ENCODE peak calls at places on chromosome 21, in eight cellular contexts. One of them, this sample, is unnamed.

GRCh38 chr21:15732290-15732995 is 2.7 kb downstream of the USP25 start:
- DNase-seq in GM12878: peak; percentile 57
- DNase-seq in mammary epithelial cell: peak; percentile 40
- DNase-seq in brain microvascular endothelial cell: no peak
- DNase-seq in SJCRH30: no peak
- DNase-seq in prostate gland: no peak
- DNase-seq in left ventricle myocardium inferior: no peak
- DNase-seq in CD8-positive, alpha-beta T cell: peak; percentile 9
- DNase-seq in this sample: peak; percentile 90

GRCh38 chr21:39885119-39885848 is 18.0 kb downstream of the PCP4 start:
- DNase-seq in CD8-positive, alpha-beta T cell: no peak
- DNase-seq in brain microvascular endothelial cell: no peak
- DNase-seq in GM12878: no peak
- DNase-seq in SJCRH30: peak; percentile 97
- DNase-seq in mammary epithelial cell: no peak
- DNase-seq in prostate gland: no peak
- DNase-seq in left ventricle myocardium inferior: peak; percentile 45
- DNase-seq in this sample: no peak

GRCh38 chr21:46116189-46116845 is 18.4 kb downstream of the COL6A2 start:
- DNase-seq in SJCRH30: peak; percentile 1
- DNase-seq in CD8-positive, alpha-beta T cell: no peak
- DNase-seq in left ventricle myocardium inferior: peak; percentile 8
- DNase-seq in GM12878: no peak
- DNase-seq in brain microvascular endothelial cell: no peak
- DNase-seq in prostate gland: no peak
- DNase-seq in mammary epithelial cell: no peak
- DNase-seq in this sample: no peak

GRCh38 chr21:33362044-33362555 is 37.3 kb downstream of the IFNAR1 start:
- DNase-seq in mammary epithelial cell: no peak
- DNase-seq in CD8-positive, alpha-beta T cell: peak; percentile 68
- DNase-seq in prostate gland: peak; percentile 44
- DNase-seq in GM12878: no peak
- DNase-seq in brain microvascular endothelial cell: no peak
- DNase-seq in left ventricle myocardium inferior: no peak
- DNase-seq in SJCRH30: no peak
- DNase-seq in this sample: peak; percentile 58

GRCh38 chr21:29105218-29105617 is 25.2 kb upstream of the MAP3K7CL start:
- DNase-seq in CD8-positive, alpha-beta T cell: no peak
- DNase-seq in left ventricle myocardium inferior: no peak
- DNase-seq in brain microvascular endothelial cell: peak; percentile 64
- DNase-seq in GM12878: no peak
- DNase-seq in SJCRH30: no peak
- DNase-seq in prostate gland: no peak
- DNase-seq in mammary epithelial cell: peak; percentile 80
- DNase-seq in this sample: peak; percentile 97

GRCh38 chr21:28959367-28960099 is 33.1 kb downstream of the LTN1 start:
- DNase-seq in prostate gland: no peak
- DNase-seq in GM12878: no peak
- DNase-seq in mammary epithelial cell: peak; percentile 39
- DNase-seq in SJCRH30: no peak
- DNase-seq in brain microvascular endothelial cell: peak; percentile 68
- DNase-seq in left ventricle myocardium inferior: no peak
- DNase-seq in CD8-positive, alpha-beta T cell: no peak
- DNase-seq in this sample: no peak

GRCh38 chr21:38794978-38795377 is 10.8 kb upstream of the ETS2 start:
- DNase-seq in mammary epithelial cell: no peak
- DNase-seq in GM12878: no peak
- DNase-seq in brain microvascular endothelial cell: no peak
- DNase-seq in prostate gland: no peak
- DNase-seq in CD8-positive, alpha-beta T cell: no peak
- DNase-seq in SJCRH30: no peak
- DNase-seq in left ventricle myocardium inferior: no peak
- DNase-seq in this sample: peak; percentile 54

GRCh38 chr21:20313013-20313412 is 685.2 kb upstream of the NCAM2 start:
- DNase-seq in mammary epithelial cell: no peak
- DNase-seq in left ventricle myocardium inferior: no peak
- DNase-seq in CD8-positive, alpha-beta T cell: no peak
- DNase-seq in GM12878: no peak
- DNase-seq in brain microvascular endothelial cell: no peak
- DNase-seq in prostate gland: no peak
- DNase-seq in SJCRH30: no peak
- DNase-seq in this sample: no peak

GRCh38 chr21:41147096-41147978 is 20.6 kb upstream of the BACE2 start:
- DNase-seq in prostate gland: no peak
- DNase-seq in CD8-positive, alpha-beta T cell: no peak
- DNase-seq in GM12878: no peak
- DNase-seq in brain microvascular endothelial cell: no peak
- DNase-seq in mammary epithelial cell: no peak
- DNase-seq in left ventricle myocardium inferior: no peak
- DNase-seq in SJCRH30: no peak
- DNase-seq in this sample: no peak

GRCh38 chr21:34695434-34695833 is 26.6 kb downstream of the CLIC6 start:
- DNase-seq in SJCRH30: no peak
- DNase-seq in mammary epithelial cell: no peak
- DNase-seq in left ventricle myocardium inferior: no peak
- DNase-seq in brain microvascular endothelial cell: no peak
- DNase-seq in CD8-positive, alpha-beta T cell: no peak
- DNase-seq in prostate gland: no peak
- DNase-seq in GM12878: peak; percentile 75
- DNase-seq in this sample: no peak

GRCh38 chr21:43921602-43921978 is 56.6 kb downstream of the AGPAT3 start:
- DNase-seq in brain microvascular endothelial cell: no peak
- DNase-seq in CD8-positive, alpha-beta T cell: peak; percentile 56
- DNase-seq in prostate gland: no peak
- DNase-seq in SJCRH30: no peak
- DNase-seq in GM12878: peak; percentile 39
- DNase-seq in mammary epithelial cell: no peak
- DNase-seq in left ventricle myocardium inferior: peak; percentile 9
- DNase-seq in this sample: no peak

GRCh38 chr21:40717008-40717407 is 129.9 kb downstream of the DSCAM start:
- DNase-seq in brain microvascular endothelial cell: no peak
- DNase-seq in mammary epithelial cell: peak; percentile 15
- DNase-seq in GM12878: no peak
- DNase-seq in prostate gland: no peak
- DNase-seq in SJCRH30: no peak
- DNase-seq in left ventricle myocardium inferior: no peak
- DNase-seq in CD8-positive, alpha-beta T cell: no peak
- DNase-seq in this sample: peak; percentile 49

GRCh38 chr21:34613679-34614442 is 1.1 kb downstream of the RCAN1 start:
- DNase-seq in GM12878: no peak
- DNase-seq in SJCRH30: no peak
- DNase-seq in brain microvascular endothelial cell: no peak
- DNase-seq in left ventricle myocardium inferior: no peak
- DNase-seq in prostate gland: peak; percentile 7
- DNase-seq in CD8-positive, alpha-beta T cell: no peak
- DNase-seq in mammary epithelial cell: peak; percentile 4
- DNase-seq in this sample: no peak

GRCh38 chr21:16587141-16587570 is 857.4 kb downstream of the USP25 start:
- DNase-seq in SJCRH30: no peak
- DNase-seq in brain microvascular endothelial cell: peak; percentile 77
- DNase-seq in GM12878: no peak
- DNase-seq in CD8-positive, alpha-beta T cell: no peak
- DNase-seq in prostate gland: peak; percentile 84
- DNase-seq in left ventricle myocardium inferior: peak; percentile 53
- DNase-seq in mammary epithelial cell: peak; percentile 84
- DNase-seq in this sample: no peak

GRCh38 chr21:46160563-46161179 is 5.3 kb upstream of the FTCD start:
- DNase-seq in mammary epithelial cell: no peak
- DNase-seq in prostate gland: no peak
- DNase-seq in brain microvascular endothelial cell: no peak
- DNase-seq in CD8-positive, alpha-beta T cell: no peak
- DNase-seq in SJCRH30: no peak
- DNase-seq in left ventricle myocardium inferior: no peak
- DNase-seq in GM12878: no peak
- DNase-seq in this sample: no peak

GRCh38 chr21:34131586-34131985 is 58.2 kb downstream of the MRPS6 start:
- DNase-seq in brain microvascular endothelial cell: no peak
- DNase-seq in prostate gland: no peak
- DNase-seq in CD8-positive, alpha-beta T cell: no peak
- DNase-seq in GM12878: no peak
- DNase-seq in left ventricle myocardium inferior: no peak
- DNase-seq in mammary epithelial cell: no peak
- DNase-seq in SJCRH30: no peak
- DNase-seq in this sample: no peak

GRCh38 chr21:28971171-28971570 is 21.5 kb downstream of the LTN1 start:
- DNase-seq in left ventricle myocardium inferior: no peak
- DNase-seq in GM12878: no peak
- DNase-seq in SJCRH30: no peak
- DNase-seq in mammary epithelial cell: no peak
- DNase-seq in CD8-positive, alpha-beta T cell: no peak
- DNase-seq in prostate gland: no peak
- DNase-seq in brain microvascular endothelial cell: no peak
- DNase-seq in this sample: no peak

GRCh38 chr21:46092811-46093667 is 4.9 kb upstream of the COL6A2 start:
- DNase-seq in SJCRH30: no peak
- DNase-seq in prostate gland: no peak
- DNase-seq in mammary epithelial cell: no peak
- DNase-seq in brain microvascular endothelial cell: no peak
- DNase-seq in left ventricle myocardium inferior: no peak
- DNase-seq in CD8-positive, alpha-beta T cell: no peak
- DNase-seq in GM12878: no peak
- DNase-seq in this sample: no peak

GRCh38 chr21:21385404-21385803 is 387.2 kb downstream of the NCAM2 start:
- DNase-seq in left ventricle myocardium inferior: no peak
- DNase-seq in prostate gland: no peak
- DNase-seq in mammary epithelial cell: no peak
- DNase-seq in CD8-positive, alpha-beta T cell: no peak
- DNase-seq in brain microvascular endothelial cell: no peak
- DNase-seq in SJCRH30: no peak
- DNase-seq in GM12878: no peak
- DNase-seq in this sample: no peak

GRCh38 chr21:15706686-15707085 is 23.1 kb upstream of the USP25 start:
- DNase-seq in prostate gland: peak; percentile 50
- DNase-seq in CD8-positive, alpha-beta T cell: no peak
- DNase-seq in brain microvascular endothelial cell: peak; percentile 94
- DNase-seq in left ventricle myocardium inferior: no peak
- DNase-seq in mammary epithelial cell: peak; percentile 93
- DNase-seq in GM12878: no peak
- DNase-seq in SJCRH30: no peak
- DNase-seq in this sample: peak; percentile 74

GRCh38 chr21:27300770-27301169 is 333.9 kb upstream of the ADAMTS5 start:
- DNase-seq in brain microvascular endothelial cell: no peak
- DNase-seq in GM12878: no peak
- DNase-seq in SJCRH30: no peak
- DNase-seq in mammary epithelial cell: no peak
- DNase-seq in prostate gland: no peak
- DNase-seq in left ventricle myocardium inferior: no peak
- DNase-seq in CD8-positive, alpha-beta T cell: no peak
- DNase-seq in this sample: no peak
- H3K27ac ChIP-seq in brain microvascular endothelial cell: no peak overlapping the region
- H3K27ac ChIP-seq in GM12878: no peak overlapping the region
- H3K27ac ChIP-seq in SJCRH30: no peak overlapping the region
- H3K27ac ChIP-seq in mammary epithelial cell: no peak overlapping the region
- H3K27ac ChIP-seq in prostate gland: no peak overlapping the region
- H3K27ac ChIP-seq in left ventricle myocardium inferior: no peak overlapping the region
- H3K27ac ChIP-seq in CD8-positive, alpha-beta T cell: no peak overlapping the region
- H3K27ac ChIP-seq in this sample: no peak overlapping the region

DNA sequence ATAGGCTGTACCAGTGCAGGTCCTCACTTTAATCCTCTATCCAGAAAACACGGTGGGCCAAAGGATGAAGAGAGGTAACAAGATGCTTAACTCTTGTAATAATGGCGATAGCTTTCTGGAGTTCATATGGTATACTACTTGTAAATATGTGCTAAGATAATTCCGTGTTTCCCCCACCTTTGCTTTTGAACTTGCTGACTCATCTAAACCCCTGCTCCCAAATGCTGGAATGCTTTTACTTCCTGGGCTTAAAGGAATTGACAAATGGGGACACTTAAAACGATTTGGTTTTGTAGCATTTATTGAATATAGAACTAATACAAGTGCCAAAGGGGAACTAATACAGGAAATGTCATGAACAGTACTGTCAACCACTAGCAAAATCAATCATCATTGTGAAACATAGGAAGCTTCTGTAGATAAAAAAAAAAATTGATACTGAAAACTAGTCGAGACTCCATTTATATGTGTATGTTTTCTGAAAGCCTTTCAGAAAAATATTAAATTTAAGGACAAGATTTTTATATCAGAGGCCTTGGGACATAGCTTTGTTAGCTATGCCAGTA is 7.0 kb downstream of the SOD1 start:
- DNase-seq in mammary epithelial cell: no peak
- DNase-seq in prostate gland: no peak
- DNase-seq in CD8-positive, alpha-beta T cell: no peak
- DNase-seq in GM12878: no peak
- DNase-seq in left ventricle myocardium inferior: no peak
- DNase-seq in SJCRH30: no peak
- DNase-seq in brain microvascular endothelial cell: no peak
- DNase-seq in this sample: no peak
- H3K27ac ChIP-seq in mammary epithelial cell: no peak overlapping the region
- H3K27ac ChIP-seq in prostate gland: no peak overlapping the region
- H3K27ac ChIP-seq in CD8-positive, alpha-beta T cell: no peak overlapping the region
- H3K27ac ChIP-seq in GM12878: no peak overlapping the region
- H3K27ac ChIP-seq in left ventricle myocardium inferior: no peak overlapping the region
- H3K27ac ChIP-seq in SJCRH30: no peak overlapping the region
- H3K27ac ChIP-seq in brain microvascular endothelial cell: no peak overlapping the region
- H3K27ac ChIP-seq in this sample: no peak overlapping the region

DNA sequence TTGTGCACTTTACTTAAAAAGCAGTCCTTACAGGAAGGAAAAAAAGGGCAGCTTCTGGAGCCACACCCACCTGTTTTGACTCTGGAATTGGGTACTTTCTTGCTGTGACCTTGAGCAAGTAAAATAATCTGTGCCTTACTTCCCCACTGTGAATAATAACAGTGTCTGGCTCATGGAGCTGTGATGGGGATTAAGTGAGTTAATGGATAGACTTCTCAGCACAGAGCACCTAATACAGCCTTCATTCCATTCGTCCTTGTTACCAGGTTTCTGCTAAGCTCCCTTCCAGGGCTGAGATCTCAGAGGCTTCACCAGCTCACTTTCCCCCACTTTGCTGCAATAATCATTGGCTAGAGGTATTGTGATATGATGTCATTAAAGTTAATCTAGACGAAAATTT is 20.0 kb upstream of the ABCG1 start:
- DNase-seq in CD8-positive, alpha-beta T cell: no peak
- DNase-seq in brain microvascular endothelial cell: no peak
- DNase-seq in GM12878: no peak
- DNase-seq in mammary epithelial cell: no peak
- DNase-seq in prostate gland: no peak
- DNase-seq in SJCRH30: no peak
- DNase-seq in left ventricle myocardium inferior: no peak
- DNase-seq in this sample: no peak
- H3K27ac ChIP-seq in CD8-positive, alpha-beta T cell: peak overlapping the region; percentile 15
- H3K27ac ChIP-seq in brain microvascular endothelial cell: no peak overlapping the region
- H3K27ac ChIP-seq in GM12878: no peak overlapping the region
- H3K27ac ChIP-seq in mammary epithelial cell: peak overlapping the region; percentile 1
- H3K27ac ChIP-seq in prostate gland: no peak overlapping the region
- H3K27ac ChIP-seq in SJCRH30: no peak overlapping the region
- H3K27ac ChIP-seq in left ventricle myocardium inferior: peak overlapping the region; percentile 55
- H3K27ac ChIP-seq in this sample: no peak overlapping the region

DNA sequence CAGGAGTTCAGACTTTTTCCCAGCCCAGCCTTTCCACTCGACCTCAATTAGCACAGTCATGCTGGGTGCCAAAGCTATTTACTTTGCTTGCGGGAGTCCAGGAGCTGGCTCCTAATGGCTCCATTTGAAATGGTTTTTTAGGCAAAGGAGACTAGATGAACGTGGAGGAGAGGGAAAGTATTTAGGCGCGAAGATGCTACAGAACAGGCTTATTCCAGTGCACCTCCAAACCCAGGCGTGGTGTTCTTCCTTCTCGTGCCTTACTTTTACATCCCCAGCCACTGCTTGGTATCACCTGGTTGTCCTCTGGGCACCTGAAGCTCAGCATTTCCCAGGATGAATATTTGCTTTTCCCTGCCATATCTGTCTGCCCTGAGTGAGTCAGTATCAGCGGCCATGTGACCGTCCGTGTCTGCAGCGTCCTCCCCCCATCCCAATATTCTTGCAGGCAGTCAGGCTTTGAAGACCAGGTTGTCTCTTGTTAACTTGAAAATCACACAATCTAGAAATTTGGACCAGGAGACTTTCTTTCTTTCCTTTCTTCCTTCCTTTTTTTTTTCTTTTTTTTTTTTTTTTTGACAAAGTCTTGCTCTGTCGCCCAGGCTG is 198.5 kb downstream of the DYRK1A start:
- DNase-seq in brain microvascular endothelial cell: peak; percentile 48
- DNase-seq in left ventricle myocardium inferior: no peak
- DNase-seq in GM12878: no peak
- DNase-seq in mammary epithelial cell: no peak
- DNase-seq in SJCRH30: no peak
- DNase-seq in prostate gland: no peak
- DNase-seq in CD8-positive, alpha-beta T cell: no peak
- DNase-seq in this sample: peak; percentile 23
- H3K27ac ChIP-seq in brain microvascular endothelial cell: peak overlapping the region; percentile 99
- H3K27ac ChIP-seq in left ventricle myocardium inferior: peak overlapping the region; percentile 95
- H3K27ac ChIP-seq in GM12878: no peak overlapping the region
- H3K27ac ChIP-seq in mammary epithelial cell: peak overlapping the region; percentile 91
- H3K27ac ChIP-seq in SJCRH30: peak overlapping the region; percentile 64
- H3K27ac ChIP-seq in prostate gland: peak overlapping the region; percentile 77
- H3K27ac ChIP-seq in CD8-positive, alpha-beta T cell: peak overlapping the region; percentile 99
- H3K27ac ChIP-seq in this sample: peak overlapping the region; percentile 91